ENCODE peak calls at places on chromosomes 11 and 22, in four cellular contexts. J is A549, M is GM12878, A is K562. Y is an unnamed sample.

GRCh38 chr22:38467904-38468760 is at the start of gene KDELR3:
- DNase-seq in J (peak), M (no peak), A (peak), Y (peak)

GRCh38 chr22:44242946-44243724 is 62.4 kb downstream of the PARVG start:
- DNase-seq in J (no peak), M (no peak), A (no peak), Y (no peak)

GRCh38 chr11:50077526-50077925 is 44.9 kb downstream of the OR4C45 start:
- DNase-seq in J (no peak), M (no peak), A (no peak), Y (no peak)

GRCh38 chr11:93526691-93527583 is 16.3 kb downstream of the SMCO4 start:
- DNase-seq in J (no peak), M (no peak), A (no peak), Y (no peak)

GRCh38 chr11:102449651-102450570 is 2.7 kb downstream of the TMEM123 start:
- DNase-seq in J (no peak), M (no peak), A (no peak), Y (no peak)

GRCh38 chr22:50528682-50529415 is 963 bp downstream of the TYMP start:
- DNase-seq in J (no peak), M (no peak), A (no peak), Y (no peak)

GRCh38 chr11:107776062-107776461 is 64.2 kb upstream of the SLN start:
- DNase-seq in J (no peak), M (no peak), A (no peak), Y (no peak)

GRCh38 chr11:433641-434040 is 8.2 kb downstream of the ANO9 start:
- DNase-seq in J (no peak), M (no peak), A (no peak), Y (no peak)

GRCh38 chr11:69832561-69833413 is 13.6 kb upstream of the FGF3 start:
- DNase-seq in J (no peak), M (no peak), A (no peak), Y (no peak)

GRCh38 chr11:64028398-64029115 is 7.2 kb upstream of the FLRT1 start:
- DNase-seq in J (no peak), M (no peak), A (peak), Y (no peak)

GRCh38 chr11:43573233-43573632 is 107.3 kb upstream of the HSD17B12 start:
- DNase-seq in J (no peak), M (no peak), A (peak), Y (no peak)

GRCh38 chr22:30876925-30877553 is 91.5 kb downstream of the MORC2 start:
- DNase-seq in J (no peak), M (no peak), A (no peak), Y (peak)

GRCh38 chr11:68365943-68366435 is 53.6 kb downstream of the LRP5 start:
- DNase-seq in J (no peak), M (no peak), A (no peak), Y (no peak)

GRCh38 chr22:19042285-19043110 is 79.7 kb downstream of the DGCR2 start:
- DNase-seq in J (no peak), M (no peak), A (no peak), Y (no peak)

GRCh38 chr11:26827567-26828037 is 105.7 kb upstream of the SLC5A12 start:
- DNase-seq in J (no peak), M (no peak), A (no peak), Y (peak)

GRCh38 chr11:76524919-76525318 is 80.1 kb downstream of the EMSY start:
- DNase-seq in J (no peak), M (no peak), A (no peak), Y (peak)

GRCh38 chr11:131356201-131356600 is 14.2 kb upstream of the NTM start:
- DNase-seq in J (no peak), M (no peak), A (no peak), Y (no peak)

GRCh38 chr11:1260620-1261019 is 37.8 kb downstream of the MUC5B start:
- DNase-seq in J (no peak), M (no peak), A (no peak), Y (no peak)

GRCh38 chr22:40922484-40923303 is 28.5 kb upstream of the RBX1 start:
- DNase-seq in J (peak), M (peak), A (peak), Y (peak)

GRCh38 chr11:2194877-2195755 is 23.5 kb upstream of the TH start:
- DNase-seq in J (peak), M (no peak), A (peak), Y (peak)

GRCh38 chr11:116502641-116503061 is 270.1 kb downstream of the BUD13 start:
- DNase-seq in J (no peak), M (no peak), A (no peak), Y (no peak)

GRCh38 chr11:44286268-44286880 is 23.6 kb downstream of the ALX4 start:
- DNase-seq in J (peak), M (peak), A (peak), Y (peak)

GRCh38 chr11:117877120-117877784 is 794 bp upstream of the FXYD6 start:
- DNase-seq in J (no peak), M (no peak), A (no peak), Y (no peak)

DNA sequence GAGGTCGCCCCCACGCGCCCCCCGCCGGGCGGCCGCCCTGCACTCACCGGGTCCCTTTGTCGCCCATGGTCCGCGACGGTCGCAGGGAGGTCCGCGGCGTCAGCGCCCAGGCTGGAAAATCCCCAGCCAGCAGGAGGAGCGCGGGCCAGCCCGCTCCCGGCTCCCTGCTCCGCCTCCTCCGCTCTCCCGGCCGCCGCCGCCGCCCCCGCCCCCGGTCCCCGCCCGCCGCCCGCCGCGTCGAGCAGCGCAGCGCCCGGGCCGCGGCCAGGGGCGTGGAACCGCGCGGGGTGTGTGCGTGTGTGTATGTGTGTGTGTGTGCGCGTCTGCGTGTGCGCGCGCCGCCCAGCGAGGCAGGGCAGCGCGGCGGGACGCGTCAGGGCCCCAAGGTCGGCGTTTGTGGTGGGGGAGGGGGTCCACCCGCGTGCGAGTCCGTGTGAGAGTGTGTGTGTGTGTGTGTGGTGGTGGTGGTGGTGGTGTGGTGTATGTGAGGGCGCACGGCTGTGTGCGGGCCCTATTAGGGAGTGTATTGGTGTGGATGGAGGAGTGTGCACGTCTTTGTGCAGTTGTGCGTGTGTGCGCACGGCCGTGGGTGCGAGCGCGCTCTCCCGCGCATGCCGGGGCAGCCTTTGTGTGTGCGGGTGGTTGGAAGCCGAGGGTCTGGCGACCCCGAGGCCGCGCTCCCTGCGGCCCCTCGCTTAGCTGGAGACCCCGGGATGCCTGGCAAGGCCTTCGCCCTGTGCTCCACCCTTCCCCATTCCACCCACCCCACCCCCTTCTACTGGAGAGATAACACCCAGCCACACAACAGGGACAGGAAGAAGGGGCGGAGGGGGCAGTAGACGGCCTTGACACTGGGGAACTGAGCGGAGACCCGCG is at the start of gene ARRB1:
- DNase-seq in J (peak), M (no peak), A (peak), Y (no peak)
- TF ChIP-seq RFX5 in J (no peak), M (no peak), A (no peak), Y (no peak)

GRCh38 chr22:23678133-23678532 is 12.7 kb upstream of the RGL4 start:
- DNase-seq in J (no peak), M (no peak), A (no peak), Y (no peak)

GRCh38 chr22:23673826-23674690 is 16.8 kb upstream of the RGL4 start:
- DNase-seq in J (no peak), M (no peak), A (peak), Y (no peak)

GRCh38 chr22:23677701-23677995 is 13.2 kb upstream of the RGL4 start:
- DNase-seq in J (no peak), M (no peak), A (no peak), Y (no peak)

GRCh38 chr22:23670378-23671295 is 20.2 kb upstream of the RGL4 start:
- DNase-seq in J (no peak), M (no peak), A (no peak), Y (no peak)

DNA sequence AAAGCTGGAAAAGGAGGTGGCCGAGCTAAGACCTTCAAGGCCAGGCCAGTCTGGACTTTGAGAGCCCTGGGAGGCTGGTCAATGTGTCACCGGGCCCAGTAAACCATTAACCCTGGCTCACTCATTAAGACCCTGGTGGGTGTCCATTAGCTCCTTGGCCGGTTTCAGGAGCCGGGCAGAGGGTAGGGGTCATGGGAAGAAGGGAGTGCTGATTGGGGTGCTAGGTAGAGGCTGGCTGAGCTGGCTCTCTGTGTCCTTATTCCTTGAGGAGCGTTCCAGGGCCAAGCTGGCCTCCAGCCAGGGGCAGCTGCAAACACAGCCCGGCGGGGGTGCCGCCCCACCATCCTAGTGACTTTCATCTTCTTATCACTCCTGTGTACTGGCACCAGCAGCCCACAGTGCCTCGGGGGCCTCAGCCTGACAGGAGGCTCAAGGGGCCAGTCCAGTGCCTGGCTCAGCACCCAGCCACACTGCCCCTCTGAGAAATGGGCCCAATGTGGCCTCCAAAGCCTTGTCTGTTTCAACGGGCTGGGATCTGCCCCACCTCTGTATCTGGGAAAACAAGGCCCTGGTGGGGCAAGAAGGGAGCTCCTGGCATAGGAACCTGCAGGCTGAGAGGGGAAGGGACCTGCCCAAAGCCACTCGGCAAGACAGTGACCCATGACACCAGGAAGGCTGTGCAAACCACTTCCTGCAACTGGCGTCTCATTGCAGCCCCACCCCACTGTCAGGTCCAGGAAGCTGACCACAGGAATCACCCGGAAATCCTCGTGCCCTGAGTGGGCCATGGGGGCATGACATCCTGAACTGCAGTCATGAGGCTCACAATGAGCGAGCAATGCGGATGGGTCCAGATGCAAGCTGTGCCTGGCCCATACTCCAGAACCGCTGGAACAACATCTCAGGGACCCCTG is 15.1 kb upstream of the RGL4 start:
- DNase-seq in J (no peak), M (no peak), A (no peak), Y (no peak)
- TF ChIP-seq ELK1 in J (no peak), M (no peak), A (no peak), Y (no peak)

DNA sequence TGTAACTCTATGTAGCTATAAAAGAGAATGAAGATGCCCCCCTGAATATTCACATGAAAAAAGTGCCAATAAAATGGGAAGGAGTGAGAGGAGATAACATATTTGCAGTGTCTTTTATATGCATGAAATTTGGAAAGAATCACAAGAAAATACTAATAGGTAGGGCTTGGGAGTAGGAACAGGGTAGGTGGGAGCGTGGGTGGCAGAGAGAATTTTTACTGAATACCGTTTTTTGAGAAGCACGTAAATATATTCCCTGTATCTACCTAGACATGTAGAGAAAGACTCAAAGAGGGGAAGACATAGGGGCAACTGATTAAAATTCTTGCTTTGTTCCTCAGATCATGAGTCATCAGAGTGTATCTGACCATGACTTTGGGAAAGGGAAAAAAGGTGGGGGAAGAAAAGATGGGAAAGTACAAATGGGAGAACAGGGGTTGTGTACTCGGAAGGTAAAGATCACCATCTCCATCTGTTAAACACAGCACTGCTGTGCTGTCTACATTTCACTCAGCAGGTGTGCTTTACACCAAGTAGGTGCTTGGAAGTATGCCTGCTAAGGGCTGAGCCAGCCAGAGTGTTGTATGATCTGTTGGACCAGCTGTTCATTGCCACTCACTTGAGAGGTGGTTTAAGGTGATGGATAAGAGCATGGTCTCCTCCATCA is 16.0 kb downstream of the PRR5L start:
- DNase-seq in J (no peak), M (no peak), A (no peak), Y (peak)
- TF ChIP-seq RFX5 in J (no peak), M (no peak), A (no peak), Y (no peak)

GRCh38 chr11:132414451-132414850 is 1044.0 kb downstream of the NTM start:
- DNase-seq in J (no peak), M (no peak), A (no peak), Y (no peak)

GRCh38 chr11:132408877-132409276 is 1038.5 kb downstream of the NTM start:
- DNase-seq in J (no peak), M (peak), A (no peak), Y (no peak)

GRCh38 chr11:132405728-132406127 is 1035.3 kb downstream of the NTM start:
- DNase-seq in J (no peak), M (no peak), A (no peak), Y (no peak)

GRCh38 chr11:132410383-132410782 is 1040.0 kb downstream of the NTM start:
- DNase-seq in J (no peak), M (no peak), A (no peak), Y (no peak)

DNA sequence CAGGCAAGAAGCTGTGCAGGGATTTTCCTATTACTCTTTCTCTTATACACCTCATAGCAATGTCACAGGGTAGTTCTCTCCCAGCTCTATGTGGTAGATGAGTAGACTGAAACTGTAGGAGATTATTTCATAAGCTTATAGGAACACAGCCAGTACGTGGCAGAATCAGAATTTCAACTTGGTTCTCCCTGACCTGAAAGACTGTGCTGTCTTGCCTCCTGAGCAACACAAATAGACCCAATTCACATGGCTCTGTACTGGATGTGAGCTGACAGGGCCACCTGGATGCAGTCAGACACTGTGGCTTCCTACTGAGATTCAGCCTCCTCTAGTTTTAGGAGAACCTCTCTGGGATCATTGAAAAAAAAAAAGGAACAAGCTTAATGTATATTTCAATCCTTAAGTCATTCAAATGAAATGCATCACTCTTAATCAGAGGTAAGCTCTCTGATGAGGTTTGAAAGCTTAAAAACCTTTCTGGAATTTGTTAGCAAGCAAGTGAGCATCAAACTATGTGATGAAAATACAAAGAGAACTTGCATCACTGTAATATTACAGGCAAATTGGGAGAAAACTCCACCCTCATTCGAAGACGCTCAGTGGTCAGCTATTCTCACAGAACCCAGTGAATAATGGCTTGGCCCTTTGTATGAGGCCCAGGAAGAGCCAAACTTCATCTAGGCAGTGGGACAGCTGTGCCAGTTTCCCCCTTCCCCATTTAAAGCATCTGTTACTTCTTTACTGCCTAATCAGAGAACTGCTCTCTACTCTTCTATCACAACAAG is 1039.4 kb downstream of the NTM start:
- DNase-seq in J (no peak), M (no peak), A (no peak), Y (no peak)
- TF ChIP-seq ELK1 in J (no peak), M (no peak), A (no peak), Y (no peak)

GRCh38 chr11:120786206-120786735 is 237.6 kb upstream of the TBCEL start:
- DNase-seq in J (no peak), M (no peak), A (no peak), Y (no peak)
- TF ChIP-seq RFX5 in J (no peak), M (no peak), A (no peak), Y (no peak)

GRCh38 chr11:106076421-106076922 is 675 bp downstream of the KBTBD3 start:
- DNase-seq in J (no peak), M (no peak), A (no peak), Y (no peak)
- TF ChIP-seq ELK1 in J (no peak), M (no peak), A (no peak), Y (no peak)

DNA sequence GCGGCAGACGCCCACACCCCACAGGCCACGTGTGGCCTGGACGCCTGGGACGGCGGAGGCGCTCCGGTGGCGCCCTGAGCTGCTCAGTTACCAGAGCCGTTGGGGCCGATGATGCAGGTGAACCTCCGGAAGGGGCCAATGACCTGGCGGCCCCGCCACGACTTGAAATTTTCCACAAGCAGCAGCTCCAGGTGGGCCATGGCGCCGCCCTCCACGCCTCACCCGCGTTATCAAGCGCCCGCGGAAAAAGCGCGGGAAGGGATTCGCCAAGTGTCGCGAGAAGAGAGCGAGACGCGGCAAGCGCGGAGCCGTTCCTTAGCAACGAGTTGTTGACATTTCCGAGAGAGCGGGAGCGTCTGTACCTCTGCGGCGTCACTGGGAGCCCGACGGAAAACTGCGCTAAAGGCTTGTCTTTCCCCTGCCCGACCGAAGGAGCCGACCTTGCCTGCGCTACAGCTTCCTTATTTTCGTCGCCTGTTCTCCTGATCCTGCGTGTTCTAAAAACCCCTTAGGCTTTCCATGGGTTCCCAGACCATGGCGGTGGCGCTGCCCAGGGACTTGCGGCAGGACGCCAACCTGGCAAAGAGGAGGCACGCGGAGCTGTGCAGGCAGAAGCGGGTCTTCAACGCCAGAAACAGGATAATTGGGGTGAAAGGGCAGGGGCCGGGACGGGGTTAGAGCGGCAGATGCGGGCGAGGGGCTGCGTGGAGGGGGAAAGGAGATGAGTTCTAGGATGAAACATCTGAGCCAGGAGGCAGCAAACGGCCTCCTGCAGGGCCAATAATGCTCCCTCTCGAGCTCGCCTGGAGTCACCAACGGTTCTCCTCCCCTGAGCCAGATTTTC is at the start of the genes RIBC2 and SMC1B:
- DNase-seq in J (peak), M (peak), A (no peak), Y (peak)
- TF ChIP-seq RFX5 in J (no peak), M (no peak), A (no peak), Y (no peak)

Y was measured in IMR-90.